ENCODE peak calls at places on chromosomes 13 and 19, in four cellular contexts. I is DND-41; G is AML-193; Y is activated T-cell treated with anti-CD3 and anti-CD28 coated beads, Interleukin-2, amount 50 U/mL, for 48 hours. J is an unnamed sample.

GRCh38 chr13:31627097-31627496 is 112.2 kb upstream of the RXFP2 start:
- DNase-seq in I (no peak), G (no peak), Y (no peak), J (no peak)

GRCh38 chr19:41919948-41920712 is 8.1 kb downstream of the ERFL start:
- DNase-seq in I (no peak), G (no peak), Y (no peak), J (no peak)

GRCh38 chr19:21839966-21840365 is 4.0 kb upstream of the ZNF43 start:
- DNase-seq in I (no peak), G (no peak), Y (no peak), J (no peak)

GRCh38 chr19:31110331-31110730 is 238.9 kb downstream of the TSHZ3 start:
- DNase-seq in I (peak), G (no peak), Y (peak), J (peak)

GRCh38 chr13:97328222-97328790 is 105.7 kb upstream of the RAP2A start:
- DNase-seq in I (no peak), G (no peak), Y (no peak), J (no peak)

GRCh38 chr19:13051581-13052165 is 51.0 kb downstream of the LYL1 start:
- DNase-seq in I (peak), G (no peak), Y (peak), J (peak)

GRCh38 chr13:25973576-25973975 is 78.2 kb downstream of the SHISA2 start:
- DNase-seq in I (no peak), G (no peak), Y (peak), J (no peak)

GRCh38 chr13:45055198-45055901 is 65.0 kb upstream of the GTF2F2 start:
- DNase-seq in I (no peak), G (peak), Y (peak), J (peak)

GRCh38 chr13:59531571-59532091 is 632.1 kb downstream of the DIAPH3 start:
- DNase-seq in I (peak), G (no peak), Y (peak), J (no peak)

GRCh38 chr13:64457976-64458375 is 2772.2 kb downstream of the PCDH9 start:
- DNase-seq in I (no peak), G (no peak), Y (no peak), J (no peak)

GRCh38 chr19:8261347-8261746 is 46.8 kb downstream of the CD320 start:
- DNase-seq in I (no peak), G (no peak), Y (no peak), J (no peak)

GRCh38 chr19:40804783-40805242 is 5.8 kb downstream of the EGLN2 start:
- DNase-seq in I (no peak), G (no peak), Y (no peak), J (no peak)

GRCh38 chr13:47159853-47160550 is 263.1 kb upstream of the HTR2A start:
- DNase-seq in I (no peak), G (no peak), Y (no peak), J (no peak)

GRCh38 chr19:46818812-46819211 is 30.4 kb upstream of the SLC1A5 start:
- DNase-seq in I (peak), G (no peak), Y (peak), J (no peak)

GRCh38 chr19:18300930-18301717 is 19.7 kb upstream of the JUND start:
- DNase-seq in I (no peak), G (no peak), Y (no peak), J (no peak)

GRCh38 chr13:42066542-42066941 is 18.1 kb downstream of the DGKH start:
- DNase-seq in I (no peak), G (no peak), Y (no peak), J (no peak)

GRCh38 chr13:31008400-31009115 is 76.1 kb downstream of the TEX26 start:
- DNase-seq in I (no peak), G (no peak), Y (no peak), J (no peak)

GRCh38 chr13:50319603-50320296 is 304.5 kb downstream of the KCNRG start:
- DNase-seq in I (peak), G (peak), Y (no peak), J (no peak)

GRCh38 chr19:7831452-7831851 is 1.4 kb downstream of the EVI5L start:
- DNase-seq in I (no peak), G (no peak), Y (no peak), J (no peak)

GRCh38 chr13:64488731-64489130 is 2741.4 kb downstream of the PCDH9 start:
- DNase-seq in I (no peak), G (no peak), Y (no peak), J (no peak)